ENCODE peak calls at places on chromosome 1, in five cellular contexts. Q is K562, N is SK-N-SH, L is GM12878, V is HepG2. P is an unnamed sample.

GRCh38 chr1:181779343-181779742 is 282.2 kb downstream of the ZNF648 start:
- DNase-seq in L (no peak), N (no peak), Q (no peak), V (no peak), P (no peak)

GRCh38 chr1:206955476-206956312 is 9.4 kb upstream of the PIGR start:
- DNase-seq in V (peak), L (no peak), N (no peak), Q (peak), P (no peak)

GRCh38 chr1:223243441-223244050 is 100.5 kb upstream of the TLR5 start:
- DNase-seq in L (no peak), N (no peak), V (no peak), Q (no peak), P (no peak)

GRCh38 chr1:190344454-190344853 is 133.2 kb downstream of the BRINP3 start:
- DNase-seq in V (no peak), N (no peak), L (no peak), Q (no peak), P (no peak)

GRCh38 chr1:202063093-202063492 is 52.7 kb downstream of the ELF3 start:
- DNase-seq in V (peak), N (no peak), L (no peak), Q (peak), P (no peak)

GRCh38 chr1:26336477-26337205 is 17.3 kb downstream of the CRYBG2 start:
- DNase-seq in Q (peak), V (no peak), N (peak), L (no peak), P (peak)

GRCh38 chr1:155012052-155012546 is 9.5 kb downstream of the ZBTB7B start:
- DNase-seq in L (no peak), N (peak), Q (peak), V (no peak), P (peak)

GRCh38 chr1:17545354-17545753 is 5.9 kb downstream of the ARHGEF10L start:
- DNase-seq in Q (no peak), N (no peak), L (no peak), V (no peak), P (no peak)

GRCh38 chr1:174075245-174075692 is 53.1 kb upstream of the RC3H1 start:
- DNase-seq in N (no peak), V (no peak), L (no peak), Q (peak), P (no peak)

GRCh38 chr1:14499312-14500040 is 99.0 kb upstream of the KAZN start:
- DNase-seq in Q (no peak), L (no peak), V (no peak), N (no peak), P (no peak)

GRCh38 chr1:52368383-52369172 is 2.6 kb upstream of the CC2D1B start:
- DNase-seq in L (no peak), N (peak), V (peak), Q (no peak), P (peak)

GRCh38 chr1:224333309-224333926 is 3.4 kb upstream of the NVL start:
- DNase-seq in V (peak), Q (peak), L (peak), N (peak), P (peak)

GRCh38 chr1:905071-905749 is 18.5 kb upstream of the SAMD11 start:
- DNase-seq in V (no peak), N (peak), Q (no peak), L (no peak), P (no peak)

GRCh38 chr1:30414086-30414850 is 309.1 kb downstream of the MATN1 start:
- DNase-seq in Q (no peak), N (no peak), L (no peak), V (no peak), P (no peak)

GRCh38 chr1:151831605-151832004 is at the start of gene RORC:
- DNase-seq in L (no peak), Q (no peak), V (peak), N (no peak), P (no peak)

GRCh38 chr1:231240531-231240882 is 505 bp upstream of the GNPAT start:
- DNase-seq in L (no peak), V (no peak), Q (no peak), N (no peak), P (peak)

GRCh38 chr1:41830711-41831110 is 88.0 kb downstream of the HIVEP3 start:
- DNase-seq in V (no peak), Q (no peak), L (no peak), N (no peak), P (no peak)

GRCh38 chr1:8133657-8134430 is 107.7 kb upstream of the ERRFI1 start:
- DNase-seq in Q (no peak), V (peak), L (no peak), N (no peak), P (no peak)
- TF ChIP-seq FOXM1 in Q (no peak), V (no peak), L (no peak), N (no peak), P (no peak)

DNA sequence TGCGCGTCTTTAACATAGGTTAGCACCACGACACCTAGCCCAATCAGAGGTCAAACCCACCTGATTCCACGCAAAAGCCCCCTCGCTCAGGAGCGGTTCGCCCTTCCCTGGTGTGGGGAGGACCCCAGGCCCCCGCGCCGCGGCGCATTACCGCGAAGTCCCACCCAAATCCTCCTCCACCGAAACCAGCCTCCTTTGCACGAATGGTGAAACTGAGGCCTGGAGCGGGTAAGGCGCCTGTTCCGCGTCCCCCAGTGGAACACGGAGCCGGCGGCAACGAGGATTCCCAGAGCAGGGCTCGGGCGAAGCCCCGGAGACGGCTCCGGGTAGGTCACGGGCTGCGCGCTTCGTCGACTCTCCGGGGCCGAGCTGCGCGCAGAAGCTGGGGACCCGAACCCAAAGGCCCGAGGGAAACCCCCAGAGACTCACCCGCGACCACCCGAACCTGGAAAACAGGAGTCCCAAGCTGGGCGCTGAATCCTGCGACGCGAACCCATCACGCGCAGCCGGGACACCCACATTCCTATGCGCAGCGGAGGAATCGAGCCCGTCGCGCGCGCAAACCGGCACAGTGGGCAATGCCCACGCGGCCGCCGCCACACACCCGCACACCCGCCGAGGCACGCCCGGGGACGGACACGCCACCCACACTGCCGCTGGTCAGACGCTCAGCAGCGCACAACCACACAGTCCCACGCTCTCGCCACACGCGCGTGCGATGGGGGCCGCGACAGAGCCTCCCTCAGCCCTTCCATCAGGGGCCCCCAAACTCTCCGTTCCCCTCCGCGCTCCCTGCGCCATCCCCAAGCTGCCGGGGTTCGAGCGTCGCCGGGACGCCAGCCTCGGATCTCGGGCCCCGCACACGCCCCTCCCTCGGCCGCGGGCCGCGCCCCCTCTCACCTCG is 507 bp downstream of the GLIS1 start:
- DNase-seq in Q (no peak), V (no peak), L (no peak), N (peak), P (no peak)
- TF ChIP-seq FOXM1 in Q (no peak), V (no peak), L (no peak), N (no peak), P (no peak)

DNA sequence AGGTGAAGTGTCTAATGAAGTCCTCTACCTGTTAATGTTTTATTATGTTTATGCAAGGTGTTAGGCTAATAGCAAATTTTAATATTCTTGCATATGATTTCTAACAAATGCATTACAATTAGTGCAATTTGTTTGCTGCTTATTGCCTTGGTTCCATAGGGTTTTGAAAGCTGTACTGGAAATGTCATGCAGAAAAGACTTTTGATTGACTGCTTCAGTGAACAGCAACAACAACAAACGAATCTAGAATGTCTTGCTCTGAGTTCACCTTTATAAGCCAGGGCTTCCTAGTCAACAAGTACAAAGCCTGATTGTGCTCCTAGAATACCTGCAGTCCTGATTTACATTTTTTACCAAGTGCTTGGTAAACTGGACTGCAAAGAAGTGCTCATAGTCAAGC is 41.1 kb downstream of the PLA2G4A start:
- DNase-seq in N (no peak), L (no peak), V (no peak), Q (no peak), P (no peak)
- TF ChIP-seq FOXM1 in N (no peak), L (no peak), V (no peak), Q (no peak), P (no peak)

GRCh38 chr1:241007668-241008067 is 349.3 kb downstream of the RGS7 start:
- DNase-seq in L (no peak), Q (no peak), N (no peak), V (no peak), P (no peak)
- TF ChIP-seq FOXM1 in L (no peak), Q (no peak), N (no peak), V (no peak), P (no peak)

P was measured in HEK293T.